ENCODE peak calls at places on chromosomes 2 and 18, in five cellular contexts. M is AML-193, G is right lobe of liver, Y is GM23248, F is RWPE1. I is an unnamed sample.

GRCh38 chr2:232299084-232299483 is 79.5 kb upstream of the ALPP start:
- DNase-seq in Y (no peak), M (no peak), F (no peak), G (no peak), I (no peak)

GRCh38 chr2:172806426-172807008 is 70.9 kb downstream of the RAPGEF4 start:
- DNase-seq in F (peak), G (no peak), M (peak), Y (peak), I (peak)

GRCh38 chr2:203583696-203584095 is 48.6 kb upstream of the RAPH1 start:
- DNase-seq in M (no peak), F (peak), G (no peak), Y (peak), I (no peak)

GRCh38 chr2:241857041-241857541 is 1.6 kb downstream of the PDCD1 start:
- DNase-seq in M (no peak), Y (no peak), F (no peak), G (peak), I (no peak)

GRCh38 chr2:160428425-160428763 is 65.2 kb downstream of the RBMS1 start:
- DNase-seq in Y (no peak), F (no peak), G (no peak), M (no peak), I (no peak)

GRCh38 chr2:97748397-97748796 is 35.0 kb downstream of the ZAP70 start:
- DNase-seq in Y (peak), M (peak), F (no peak), G (no peak), I (no peak)

GRCh38 chr2:213089438-213089837 is 62.0 kb downstream of the IKZF2 start:
- DNase-seq in Y (peak), G (no peak), F (no peak), M (no peak), I (no peak)

GRCh38 chr18:38459086-38459485 is 893.5 kb upstream of the CELF4 start:
- DNase-seq in M (no peak), Y (no peak), G (no peak), F (no peak), I (no peak)

GRCh38 chr2:229714080-229714735 is at the start of gene DNER:
- DNase-seq in M (no peak), F (peak), Y (peak), G (peak), I (no peak)

GRCh38 chr2:222862068-222862914 is 1.5 kb downstream of the ACSL3 start:
- DNase-seq in Y (peak), G (no peak), F (no peak), M (peak), I (no peak)